ENCODE peak calls at places on chromosomes 2 and 18, in four cellular contexts. F is stomach; D is psoas muscle; K is CD8-positive, alpha-beta T cell. H is an unnamed sample. For H3K4me1, the result is how much of the 10 kb centered on the place peaks cover.

GRCh38 chr2:33217431-33217830 is 259.0 kb upstream of the RASGRP3 start:
- DNase-seq in D (no peak), F (no peak), K (no peak), H (no peak)

GRCh38 chr18:11872479-11873136 is 21.4 kb downstream of the CHMP1B start:
- DNase-seq in D (no peak), K (no peak), F (peak), H (no peak)

GRCh38 chr2:149507933-149508332 is 79.6 kb downstream of the MMADHC start:
- DNase-seq in F (no peak), K (no peak), D (no peak), H (no peak)

GRCh38 chr2:43019025-43019367 is 207.4 kb downstream of the ZFP36L2 start:
- DNase-seq in F (no peak), K (no peak), D (no peak), H (peak)

GRCh38 chr2:24317491-24317920 is 42.8 kb downstream of the ITSN2 start:
- DNase-seq in K (no peak), F (peak), D (no peak), H (no peak)

GRCh38 chr18:13611616-13612110 is 114.7 kb downstream of the FAM210A start:
- DNase-seq in K (no peak), D (peak), F (no peak), H (peak)

GRCh38 chr2:120287183-120288015 is 34.7 kb downstream of the RALB start:
- DNase-seq in K (no peak), D (no peak), F (no peak), H (no peak)

GRCh38 chr2:196592912-196593881 is 46.3 kb upstream of the CCDC150 start:
- DNase-seq in D (peak), F (no peak), K (no peak), H (no peak)

GRCh38 chr18:43525149-43525548 is 247.9 kb upstream of the SYT4 start:
- DNase-seq in D (no peak), K (no peak), F (no peak), H (no peak)

GRCh38 chr2:54968561-54969218 is 81.6 kb downstream of the RTN4 start:
- DNase-seq in D (peak), K (no peak), F (no peak), H (no peak)

GRCh38 chr2:177929662-177930522 is 142.7 kb downstream of the PDE11A start:
- DNase-seq in K (no peak), F (no peak), D (no peak), H (no peak)

GRCh38 chr2:182101263-182101662 is 115.6 kb downstream of the PPP1R1C start:
- DNase-seq in F (no peak), K (no peak), D (no peak), H (no peak)

GRCh38 chr2:159322419-159322818 is 35.9 kb upstream of the WDSUB1 start:
- DNase-seq in F (no peak), K (no peak), D (no peak), H (no peak)

GRCh38 chr2:67671464-67672450 is 274.6 kb downstream of the ETAA1 start:
- DNase-seq in F (no peak), D (no peak), K (no peak), H (no peak)

GRCh38 chr2:191321861-191322662 is 76.9 kb downstream of the MYO1B start:
- DNase-seq in D (no peak), F (no peak), K (no peak), H (no peak)

GRCh38 chr18:33841221-33841967 is 263.4 kb downstream of the ASXL3 start:
- DNase-seq in F (no peak), D (no peak), K (no peak), H (no peak)

GRCh38 chr18:2150566-2150965 is 420.7 kb downstream of the METTL4 start:
- DNase-seq in K (no peak), F (no peak), D (no peak), H (no peak)

GRCh38 chr18:9477509-9477908 is 2.2 kb downstream of the RALBP1 start:
- DNase-seq in F (no peak), D (no peak), K (no peak), H (no peak)

GRCh38 chr2:37570773-37571570 is 100.5 kb downstream of the CDC42EP3 start:
- DNase-seq in D (peak), K (no peak), F (no peak), H (peak)

GRCh38 chr18:65954372-65954771 is 203.6 kb downstream of the CDH7 start:
- DNase-seq in F (no peak), K (no peak), D (no peak), H (no peak)

GRCh38 chr2:18404708-18405107 is 155.7 kb downstream of the RDH14 start:
- DNase-seq in D (no peak), K (no peak), F (no peak), H (no peak)

GRCh38 chr2:19361325-19361990 is 3.0 kb upstream of the OSR1 start:
- DNase-seq in D (peak), F (no peak), K (no peak), H (peak)

GRCh38 chr2:29074401-29074800 is at the start of gene PCARE:
- DNase-seq in K (no peak), D (no peak), F (no peak), H (no peak)

GRCh38 chr2:216583157-216583556 is 50.1 kb upstream of the IGFBP2 start:
- DNase-seq in F (no peak), K (no peak), D (no peak), H (no peak)

GRCh38 chr2:23487735-23488492 is 102.9 kb downstream of the KLHL29 start:
- DNase-seq in F (no peak), D (no peak), K (no peak), H (no peak)

GRCh38 chr2:44778671-44779476 is 162.6 kb upstream of the SIX3 start:
- DNase-seq in F (no peak), D (no peak), K (no peak), H (no peak)

GRCh38 chr18:33107511-33107910 is 333.0 kb downstream of the CCDC178 start:
- DNase-seq in D (no peak), K (no peak), F (no peak), H (no peak)

DNA sequence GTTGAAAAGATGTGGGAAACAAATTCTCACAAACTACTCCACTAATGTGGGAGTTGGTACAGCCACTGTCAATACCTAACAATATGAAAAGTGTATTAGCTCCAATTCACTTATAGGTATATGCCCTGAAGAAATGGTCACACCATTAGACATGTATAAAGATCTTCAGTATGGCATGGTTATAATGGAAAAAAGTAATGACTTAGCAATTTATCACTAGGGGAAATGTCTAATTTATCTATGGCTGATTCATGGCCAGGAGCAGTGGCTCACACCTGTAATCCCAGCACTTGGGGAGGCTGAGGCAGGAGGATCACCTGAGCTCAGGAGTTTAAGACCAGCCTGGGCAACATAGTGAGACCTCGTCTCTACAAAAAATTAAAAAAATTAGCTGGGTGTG is 52.5 kb downstream of the UGP2 start:
- DNase-seq in K (no peak), D (no peak), F (no peak), H (no peak)
- H3K27ac ChIP-seq in K (no peak), D (no peak), F (no peak), H (no peak)

GRCh38 chr2:11343344-11343625 is 1.2 kb downstream of the ROCK2 start:
- DNase-seq in F (no peak), K (no peak), D (no peak), H (no peak)

GRCh38 chr2:11344342-11344955 is at the start of gene ROCK2:
- DNase-seq in F (peak), D (peak), K (peak), H (peak)

GRCh38 chr2:11343626-11344341 is 652 bp downstream of the ROCK2 start:
- DNase-seq in D (peak), K (peak), F (peak), H (peak)

GRCh38 chr2:11346129-11346528 is 1.7 kb upstream of the ROCK2 start:
- DNase-seq in D (no peak), F (no peak), K (no peak), H (no peak)

GRCh38 chr2:11344956-11345671 is 678 bp upstream of the ROCK2 start:
- DNase-seq in K (no peak), D (peak), F (peak), H (peak)
- H3K4me1 ChIP-seq in K (under half), D (under half), F (under half), H (under half)

GRCh38 chr2:58203018-58203417 is 38.1 kb downstream of the FANCL start:
- DNase-seq in D (no peak), K (no peak), F (no peak), H (no peak)

GRCh38 chr2:58202409-58202808 is 38.7 kb downstream of the FANCL start:
- DNase-seq in D (no peak), K (no peak), F (no peak), H (no peak)

GRCh38 chr2:58195668-58196067 is 45.5 kb downstream of the FANCL start:
- DNase-seq in F (no peak), K (no peak), D (no peak), H (no peak)

GRCh38 chr2:58194451-58194850 is 46.7 kb downstream of the FANCL start:
- DNase-seq in K (no peak), F (no peak), D (no peak), H (no peak)

GRCh38 chr2:58197894-58198293 is 43.2 kb downstream of the FANCL start:
- DNase-seq in F (no peak), K (no peak), D (no peak), H (no peak)
- TF ChIP-seq CTCF in F (no peak), K (no peak), D (no peak), H (no peak)

GRCh38 chr2:233708942-233709341 is 3.8 kb upstream of the UGT1A5 start:
- DNase-seq in F (no peak), D (no peak), K (no peak), H (no peak)

GRCh38 chr2:233714164-233714563 is 1.5 kb downstream of the UGT1A5 start:
- DNase-seq in F (no peak), K (no peak), D (no peak), H (no peak)

GRCh38 chr2:233712596-233713261 is at the start of gene UGT1A5:
- DNase-seq in K (no peak), F (no peak), D (no peak), H (no peak)

GRCh38 chr2:233713262-233713615 is 532 bp downstream of the UGT1A5 start:
- DNase-seq in K (no peak), D (no peak), F (no peak), H (no peak)

GRCh38 chr2:233711312-233712008 is 1.2 kb upstream of the UGT1A5 start:
- DNase-seq in K (peak), F (peak), D (peak), H (peak)
- H3K27ac ChIP-seq in K (no peak), F (no peak), D (no peak), H (no peak)

GRCh38 chr2:102059151-102059550 is 67.4 kb downstream of the IL1R2 start:
- DNase-seq in F (no peak), K (no peak), D (no peak), H (no peak)
- H3K4me1 ChIP-seq in F (half or more), K (under half), D (under half), H (under half)